ENCODE peak calls at places on chromosomes 3 and 15, in four cellular contexts. W is stomach, Z is heart left ventricle, Y is hepatocyte. P is an unnamed sample.

GRCh38 chr15:66700412-66700801 is 1.6 kb upstream of the SMAD6 start:
- DNase-seq in W (no peak), Z (no peak), Y (no peak), P (no peak)

GRCh38 chr3:135982922-135983581 is 17.5 kb downstream of the PPP2R3A start:
- DNase-seq in W (no peak), Z (no peak), Y (no peak), P (no peak)

GRCh38 chr15:62770752-62771151 is 271.8 kb upstream of the TPM1 start:
- DNase-seq in W (no peak), Z (no peak), Y (peak), P (no peak)

GRCh38 chr3:32780735-32781210 is 37.0 kb upstream of the TRIM71 start:
- DNase-seq in W (peak), Z (peak), Y (peak), P (peak)

GRCh38 chr15:76976572-76977270 is 18.2 kb upstream of the PSTPIP1 start:
- DNase-seq in W (no peak), Z (no peak), Y (no peak), P (no peak)

GRCh38 chr3:143763568-143764162 is 84.6 kb downstream of the SLC9A9 start:
- DNase-seq in W (no peak), Z (no peak), Y (peak), P (no peak)

GRCh38 chr3:100437879-100438622 is 36.7 kb downstream of the LNP1 start:
- DNase-seq in W (no peak), Z (no peak), Y (no peak), P (no peak)

GRCh38 chr3:63296249-63296648 is 18.1 kb downstream of the SYNPR start:
- DNase-seq in W (no peak), Z (no peak), Y (no peak), P (no peak)

GRCh38 chr3:157130138-157130880 is 29.6 kb downstream of the CCNL1 start:
- DNase-seq in W (peak), Z (peak), Y (peak), P (peak)

GRCh38 chr15:52112203-52112750 is 298 bp downstream of the BCL2L10 start:
- DNase-seq in W (peak), Z (no peak), Y (peak), P (peak)

GRCh38 chr15:62600376-62600775 is 435.3 kb upstream of the C2CD4B start:
- DNase-seq in W (no peak), Z (no peak), Y (no peak), P (no peak)

GRCh38 chr3:63977893-63978292 is 45.4 kb downstream of the PSMD6 start:
- DNase-seq in W (no peak), Z (no peak), Y (no peak), P (no peak)

GRCh38 chr3:128784228-128784627 is 58.2 kb downstream of the RAB7A start:
- DNase-seq in W (no peak), Z (peak), Y (peak), P (no peak)

GRCh38 chr15:35168464-35168863 is 83.4 kb upstream of the NANOGP8 start:
- DNase-seq in W (no peak), Z (no peak), Y (no peak), P (no peak)

GRCh38 chr3:177294221-177294620 is 96.9 kb upstream of the TBL1XR1 start:
- DNase-seq in W (peak), Z (peak), Y (peak), P (no peak)

GRCh38 chr3:102114264-102114979 is 265.1 kb downstream of the NFKBIZ start:
- DNase-seq in W (no peak), Z (no peak), Y (no peak), P (no peak)

GRCh38 chr15:62524848-62525247 is 359.8 kb upstream of the C2CD4B start:
- DNase-seq in W (no peak), Z (no peak), Y (no peak), P (no peak)

GRCh38 chr3:57918123-57918837 is 89.9 kb upstream of the FLNB start:
- DNase-seq in W (no peak), Z (no peak), Y (no peak), P (no peak)

GRCh38 chr15:72342385-72342784 is 22.4 kb upstream of the CELF6 start:
- DNase-seq in W (peak), Z (no peak), Y (peak), P (peak)

GRCh38 chr3:133573054-133573628 is 345 bp upstream of the CDV3 start:
- DNase-seq in W (peak), Z (peak), Y (peak), P (peak)

GRCh38 chr3:27357665-27358258 is 11.4 kb downstream of the NEK10 start:
- DNase-seq in W (peak), Z (peak), Y (peak), P (peak)

GRCh38 chr3:39000008-39000450 is 51.7 kb downstream of the SCN11A start:
- DNase-seq in W (no peak), Z (no peak), Y (peak), P (no peak)

GRCh38 chr15:88655780-88656488 is 17.1 kb downstream of the ISG20 start:
- DNase-seq in W (peak), Z (no peak), Y (no peak), P (no peak)

GRCh38 chr15:40755821-40756220 is 767 bp upstream of the RMDN3 start:
- DNase-seq in W (no peak), Z (no peak), Y (no peak), P (no peak)

GRCh38 chr15:51625236-51625635 is 2.7 kb upstream of the DMXL2 start:
- DNase-seq in W (no peak), Z (no peak), Y (no peak), P (no peak)

GRCh38 chr15:50123861-50124556 is 5.0 kb upstream of the ATP8B4 start:
- DNase-seq in W (no peak), Z (no peak), Y (no peak), P (no peak)

GRCh38 chr3:113271594-113272368 is 60.4 kb downstream of the BOC start:
- DNase-seq in W (no peak), Z (no peak), Y (no peak), P (no peak)

GRCh38 chr15:101126618-101127502 is 125.0 kb downstream of the CHSY1 start:
- DNase-seq in W (no peak), Z (no peak), Y (no peak), P (no peak)
- H3K4me3 ChIP-seq in W (no peak), Z (no peak), Y (no peak), P (no peak)

GRCh38 chr3:175121225-175121624 is 262.1 kb downstream of the NAALADL2 start:
- DNase-seq in W (peak), Z (no peak), Y (peak), P (peak)
- TF ChIP-seq CTCF in W (peak), Z (no peak), Y (peak), P (peak)

GRCh38 chr3:72086051-72086711 is 301.2 kb upstream of the PROK2 start:
- DNase-seq in W (no peak), Z (no peak), Y (peak), P (no peak)
- H3K4me3 ChIP-seq in W (no peak), Z (no peak), Y (no peak), P (no peak)

GRCh38 chr3:52490035-52490937 is 4.9 kb upstream of the STAB1 start:
- DNase-seq in W (no peak), Z (no peak), Y (no peak), P (no peak)

GRCh38 chr3:52487788-52488691 is 7.1 kb upstream of the STAB1 start:
- DNase-seq in W (no peak), Z (no peak), Y (no peak), P (no peak)

GRCh38 chr3:52490938-52491526 is 4.1 kb upstream of the STAB1 start:
- DNase-seq in W (no peak), Z (peak), Y (no peak), P (peak)

GRCh38 chr3:52488746-52489145 is 6.4 kb upstream of the STAB1 start:
- DNase-seq in W (no peak), Z (no peak), Y (no peak), P (no peak)

GRCh38 chr3:52489453-52489852 is 5.7 kb upstream of the STAB1 start:
- DNase-seq in W (no peak), Z (no peak), Y (no peak), P (no peak)
- TF ChIP-seq CTCF in W (no peak), Z (no peak), Y (no peak), P (no peak)

GRCh38 chr15:85477061-85477460 is 96.7 kb downstream of the AKAP13 start:
- DNase-seq in W (no peak), Z (no peak), Y (no peak), P (no peak)

GRCh38 chr15:85482896-85483295 is 102.5 kb downstream of the AKAP13 start:
- DNase-seq in W (no peak), Z (no peak), Y (peak), P (no peak)

GRCh38 chr15:85479071-85479647 is 98.8 kb downstream of the AKAP13 start:
- DNase-seq in W (no peak), Z (no peak), Y (no peak), P (no peak)

GRCh38 chr15:85477730-85478129 is 97.3 kb downstream of the AKAP13 start:
- DNase-seq in W (no peak), Z (no peak), Y (no peak), P (no peak)

GRCh38 chr15:85480923-85481322 is 100.5 kb downstream of the AKAP13 start:
- DNase-seq in W (no peak), Z (no peak), Y (no peak), P (no peak)
- H3K4me3 ChIP-seq in W (no peak), Z (no peak), Y (no peak), P (no peak)

GRCh38 chr3:68256635-68257034 is 602.2 kb upstream of the SUCLG2 start:
- DNase-seq in W (no peak), Z (no peak), Y (peak), P (no peak)
- TF ChIP-seq CTCF in W (no peak), Z (no peak), Y (peak), P (no peak)

GRCh38 chr15:45704329-45705249 is 69.8 kb downstream of the SQOR start:
- DNase-seq in W (no peak), Z (no peak), Y (peak), P (peak)

GRCh38 chr15:45705510-45706473 is 71.0 kb downstream of the SQOR start:
- DNase-seq in W (peak), Z (peak), Y (peak), P (peak)

GRCh38 chr15:45702041-45702440 is 67.2 kb downstream of the SQOR start:
- DNase-seq in W (peak), Z (no peak), Y (no peak), P (no peak)

GRCh38 chr15:45701108-45701507 is 66.3 kb downstream of the SQOR start:
- DNase-seq in W (no peak), Z (no peak), Y (no peak), P (no peak)

GRCh38 chr15:45703670-45704328 is 69.0 kb downstream of the SQOR start:
- DNase-seq in W (no peak), Z (no peak), Y (peak), P (no peak)
- H3K4me3 ChIP-seq in W (peak), Z (peak), Y (peak), P (peak)

GRCh38 chr3:49134471-49135265 is 1.8 kb upstream of the LAMB2 start:
- DNase-seq in W (no peak), Z (no peak), Y (no peak), P (no peak)
- TF ChIP-seq CTCF in W (no peak), Z (no peak), Y (peak), P (no peak)

GRCh38 chr15:57596978-57597377 is 5.3 kb downstream of the MYZAP start:
- DNase-seq in W (no peak), Z (no peak), Y (no peak), P (no peak)

GRCh38 chr15:57597431-57597830 is 5.7 kb downstream of the MYZAP start:
- DNase-seq in W (peak), Z (no peak), Y (no peak), P (no peak)

GRCh38 chr15:57599299-57599810 is 7.7 kb downstream of the MYZAP start:
- DNase-seq in W (no peak), Z (no peak), Y (no peak), P (no peak)

GRCh38 chr15:57600197-57600596 is 8.5 kb downstream of the MYZAP start:
- DNase-seq in W (no peak), Z (no peak), Y (no peak), P (no peak)

GRCh38 chr15:57598346-57598745 is 6.6 kb downstream of the MYZAP start:
- DNase-seq in W (no peak), Z (no peak), Y (no peak), P (no peak)
- H3K4me3 ChIP-seq in W (no peak), Z (peak), Y (no peak), P (no peak)

P was measured in transverse colon.